ENCODE peak calls at places on chromosomes 6 and 20, in five cellular contexts. One of them, this sample, is unnamed.

GRCh38 chr6:107712523-107713213 is 111.4 kb downstream of the SCML4 start:
- DNase-seq in hypothalamus: no peak
- DNase-seq in tibial artery: no peak
- DNase-seq in astrocyte of the spinal cord: peak; percentile 37
- DNase-seq in HCT116: no peak
- DNase-seq in this sample: peak; percentile 47

GRCh38 chr20:50572922-50573777 is 63.0 kb downstream of the PTPN1 start:
- DNase-seq in tibial artery: peak; percentile 84
- DNase-seq in HCT116: no peak
- DNase-seq in astrocyte of the spinal cord: peak; percentile 77
- DNase-seq in hypothalamus: peak; percentile 15
- DNase-seq in this sample: no peak

GRCh38 chr20:62358171-62358719 is 8.9 kb downstream of the LAMA5 start:
- DNase-seq in astrocyte of the spinal cord: no peak
- DNase-seq in HCT116: no peak
- DNase-seq in hypothalamus: no peak
- DNase-seq in tibial artery: peak; percentile 53
- DNase-seq in this sample: no peak

GRCh38 chr6:143700684-143701342 is 23.0 kb downstream of the PHACTR2 start:
- DNase-seq in hypothalamus: no peak
- DNase-seq in HCT116: no peak
- DNase-seq in astrocyte of the spinal cord: peak; percentile 82
- DNase-seq in tibial artery: no peak
- DNase-seq in this sample: no peak

GRCh38 chr20:10115021-10115420 is 80.2 kb downstream of the ANKEF1 start:
- DNase-seq in hypothalamus: no peak
- DNase-seq in astrocyte of the spinal cord: peak; percentile 87
- DNase-seq in HCT116: no peak
- DNase-seq in tibial artery: no peak
- DNase-seq in this sample: no peak

GRCh38 chr6:2021713-2022125 is 223.7 kb downstream of the GMDS start:
- DNase-seq in HCT116: no peak
- DNase-seq in hypothalamus: no peak
- DNase-seq in astrocyte of the spinal cord: peak; percentile 81
- DNase-seq in tibial artery: peak; percentile 82
- DNase-seq in this sample: no peak

GRCh38 chr6:74256387-74257180 is 560.6 kb downstream of the CD109 start:
- DNase-seq in tibial artery: no peak
- DNase-seq in hypothalamus: no peak
- DNase-seq in astrocyte of the spinal cord: no peak
- DNase-seq in HCT116: no peak
- DNase-seq in this sample: no peak

GRCh38 chr20:38864662-38865061 is 59.2 kb downstream of the PPP1R16B start:
- DNase-seq in astrocyte of the spinal cord: no peak
- DNase-seq in tibial artery: no peak
- DNase-seq in hypothalamus: no peak
- DNase-seq in HCT116: no peak
- DNase-seq in this sample: no peak

GRCh38 chr6:11423667-11424066 is 113.9 kb upstream of the TMEM170B start:
- DNase-seq in hypothalamus: no peak
- DNase-seq in tibial artery: no peak
- DNase-seq in HCT116: no peak
- DNase-seq in astrocyte of the spinal cord: no peak
- DNase-seq in this sample: no peak

GRCh38 chr6:170227521-170227983 is 63.3 kb downstream of the DLL1 start:
- DNase-seq in tibial artery: no peak
- DNase-seq in HCT116: no peak
- DNase-seq in astrocyte of the spinal cord: peak; percentile 36
- DNase-seq in hypothalamus: no peak
- DNase-seq in this sample: no peak

GRCh38 chr6:151317995-151318365 is 73.4 kb downstream of the ZBTB2 start:
- DNase-seq in hypothalamus: no peak
- DNase-seq in astrocyte of the spinal cord: no peak
- DNase-seq in tibial artery: no peak
- DNase-seq in HCT116: no peak
- DNase-seq in this sample: no peak

GRCh38 chr20:57514273-57514751 is 10.6 kb downstream of the CTCFL start:
- DNase-seq in astrocyte of the spinal cord: peak; percentile 63
- DNase-seq in hypothalamus: peak; percentile 9
- DNase-seq in HCT116: peak; percentile 58
- DNase-seq in tibial artery: peak; percentile 81
- DNase-seq in this sample: no peak

GRCh38 chr6:34120953-34121675 is 24.8 kb downstream of the GRM4 start:
- DNase-seq in astrocyte of the spinal cord: no peak
- DNase-seq in tibial artery: no peak
- DNase-seq in hypothalamus: no peak
- DNase-seq in HCT116: no peak
- DNase-seq in this sample: no peak

GRCh38 chr20:45860573-45861011 is 3.2 kb downstream of the ZSWIM3 start:
- DNase-seq in HCT116: no peak
- DNase-seq in astrocyte of the spinal cord: no peak
- DNase-seq in hypothalamus: no peak
- DNase-seq in tibial artery: no peak
- DNase-seq in this sample: no peak

GRCh38 chr6:157892363-157892878 is 69.4 kb downstream of the SNX9 start:
- DNase-seq in astrocyte of the spinal cord: no peak
- DNase-seq in tibial artery: no peak
- DNase-seq in hypothalamus: no peak
- DNase-seq in HCT116: no peak
- DNase-seq in this sample: no peak

GRCh38 chr6:134173007-134173690 is 120.7 kb upstream of the SLC2A12 start:
- DNase-seq in hypothalamus: no peak
- DNase-seq in HCT116: no peak
- DNase-seq in astrocyte of the spinal cord: peak; percentile 38
- DNase-seq in tibial artery: no peak
- DNase-seq in this sample: no peak

GRCh38 chr6:42532038-42532669 is 31.7 kb upstream of the UBR2 start:
- DNase-seq in hypothalamus: no peak
- DNase-seq in tibial artery: no peak
- DNase-seq in astrocyte of the spinal cord: peak; percentile 66
- DNase-seq in HCT116: peak; percentile 79
- DNase-seq in this sample: no peak

GRCh38 chr20:57878803-57879424 is 169.1 kb upstream of the PMEPA1 start:
- DNase-seq in HCT116: no peak
- DNase-seq in astrocyte of the spinal cord: no peak
- DNase-seq in hypothalamus: no peak
- DNase-seq in tibial artery: no peak
- DNase-seq in this sample: no peak

GRCh38 chr6:29995346-29995777 is 53.0 kb downstream of the HLA-A start:
- DNase-seq in astrocyte of the spinal cord: peak; percentile 16
- DNase-seq in hypothalamus: no peak
- DNase-seq in tibial artery: no peak
- DNase-seq in HCT116: no peak
- DNase-seq in this sample: no peak

GRCh38 chr6:112214749-112215269 is 39.6 kb downstream of the LAMA4 start:
- DNase-seq in tibial artery: no peak
- DNase-seq in HCT116: no peak
- DNase-seq in hypothalamus: no peak
- DNase-seq in astrocyte of the spinal cord: no peak
- DNase-seq in this sample: no peak

GRCh38 chr6:31907158-31907813 is 5.4 kb upstream of the ZBTB12 start:
- DNase-seq in HCT116: no peak
- DNase-seq in tibial artery: no peak
- DNase-seq in astrocyte of the spinal cord: peak; percentile 45
- DNase-seq in hypothalamus: no peak
- DNase-seq in this sample: no peak

GRCh38 chr20:9147553-9148024 is 78.7 kb downstream of the PLCB4 start:
- DNase-seq in tibial artery: no peak
- DNase-seq in hypothalamus: no peak
- DNase-seq in HCT116: no peak
- DNase-seq in astrocyte of the spinal cord: peak; percentile 17
- DNase-seq in this sample: no peak

GRCh38 chr6:113060664-113061063 is 713.5 kb downstream of the RFPL4B start:
- DNase-seq in HCT116: no peak
- DNase-seq in astrocyte of the spinal cord: no peak
- DNase-seq in hypothalamus: no peak
- DNase-seq in tibial artery: no peak
- DNase-seq in this sample: no peak

GRCh38 chr6:97653076-97653475 is 370.1 kb upstream of the MMS22L start:
- DNase-seq in astrocyte of the spinal cord: no peak
- DNase-seq in hypothalamus: no peak
- DNase-seq in HCT116: no peak
- DNase-seq in tibial artery: no peak
- DNase-seq in this sample: no peak

This sample was measured in activated naive CD4-positive, alpha-beta T cell treated with anti-CD3 and anti-CD28 coated beads, Interleukin-2, amount 50 U/mL, for 16 hours.